ENCODE peak calls at places on chromosomes 16 and 17, in four cellular contexts. One of them, this sample, is unnamed.

GRCh38 chr16:10501016-10501607 is 79.3 kb downstream of the EMP2 start:
- ATAC-seq in heart right ventricle: no peak
- ATAC-seq in upper lobe of right lung: peak; percentile 60
- ATAC-seq in Right ventricle myocardium inferior: no peak
- ATAC-seq in this sample: no peak

GRCh38 chr17:61376931-61377838 is 22.5 kb upstream of the TBX2 start:
- ATAC-seq in upper lobe of right lung: no peak
- ATAC-seq in heart right ventricle: peak; percentile 70
- ATAC-seq in Right ventricle myocardium inferior: no peak
- ATAC-seq in this sample: no peak

GRCh38 chr17:16988749-16989229 is 16.9 kb upstream of the TNFRSF13B start:
- ATAC-seq in upper lobe of right lung: no peak
- ATAC-seq in Right ventricle myocardium inferior: no peak
- ATAC-seq in heart right ventricle: peak; percentile 36
- ATAC-seq in this sample: no peak

GRCh38 chr17:62919388-62919787 is 46.6 kb upstream of the TANC2 start:
- ATAC-seq in heart right ventricle: no peak
- ATAC-seq in upper lobe of right lung: no peak
- ATAC-seq in Right ventricle myocardium inferior: no peak
- ATAC-seq in this sample: no peak

GRCh38 chr17:18166894-18167293 is 16.7 kb upstream of the ALKBH5 start:
- ATAC-seq in heart right ventricle: no peak
- ATAC-seq in Right ventricle myocardium inferior: no peak
- ATAC-seq in upper lobe of right lung: peak; percentile 48
- ATAC-seq in this sample: no peak

GRCh38 chr16:67404740-67405226 is 11.5 kb upstream of the TPPP3 start:
- ATAC-seq in heart right ventricle: no peak
- ATAC-seq in upper lobe of right lung: peak; percentile 88
- ATAC-seq in Right ventricle myocardium inferior: no peak
- ATAC-seq in this sample: peak; percentile 96

GRCh38 chr17:39867891-39868553 is at the start of gene ZPBP2:
- ATAC-seq in upper lobe of right lung: no peak
- ATAC-seq in Right ventricle myocardium inferior: no peak
- ATAC-seq in heart right ventricle: no peak
- ATAC-seq in this sample: peak; percentile 33

GRCh38 chr16:2466667-2467300 is 4.3 kb upstream of the NTN3 start:
- ATAC-seq in Right ventricle myocardium inferior: no peak
- ATAC-seq in heart right ventricle: no peak
- ATAC-seq in upper lobe of right lung: no peak
- ATAC-seq in this sample: no peak

GRCh38 chr17:37831492-37831891 is 86.6 kb upstream of the HNF1B start:
- ATAC-seq in upper lobe of right lung: no peak
- ATAC-seq in Right ventricle myocardium inferior: no peak
- ATAC-seq in heart right ventricle: no peak
- ATAC-seq in this sample: no peak

GRCh38 chr17:57614742-57615141 is 130.4 kb downstream of the CCDC182 start:
- ATAC-seq in Right ventricle myocardium inferior: no peak
- ATAC-seq in upper lobe of right lung: no peak
- ATAC-seq in heart right ventricle: no peak
- ATAC-seq in this sample: no peak

GRCh38 chr17:61568219-61569072 is 22.6 kb downstream of the NACA2 start:
- ATAC-seq in upper lobe of right lung: no peak
- ATAC-seq in Right ventricle myocardium inferior: no peak
- ATAC-seq in heart right ventricle: no peak
- ATAC-seq in this sample: peak; percentile 98

GRCh38 chr16:89005201-89006035 is 28.4 kb upstream of the CBFA2T3 start:
- ATAC-seq in heart right ventricle: no peak
- ATAC-seq in upper lobe of right lung: no peak
- ATAC-seq in Right ventricle myocardium inferior: no peak
- ATAC-seq in this sample: no peak

GRCh38 chr17:65023791-65024190 is 32.7 kb downstream of the GNA13 start:
- ATAC-seq in Right ventricle myocardium inferior: no peak
- ATAC-seq in heart right ventricle: no peak
- ATAC-seq in upper lobe of right lung: no peak
- ATAC-seq in this sample: no peak

GRCh38 chr17:42055496-42055895 is 5.1 kb upstream of the C17orf113 start:
- ATAC-seq in heart right ventricle: no peak
- ATAC-seq in upper lobe of right lung: no peak
- ATAC-seq in Right ventricle myocardium inferior: no peak
- ATAC-seq in this sample: no peak

GRCh38 chr17:7192271-7192937 is 13.2 kb upstream of the ASGR1 start:
- ATAC-seq in upper lobe of right lung: no peak
- ATAC-seq in Right ventricle myocardium inferior: no peak
- ATAC-seq in heart right ventricle: no peak
- ATAC-seq in this sample: no peak

GRCh38 chr16:89536371-89536770 is 24.1 kb upstream of the RPL13 start:
- ATAC-seq in heart right ventricle: no peak
- ATAC-seq in Right ventricle myocardium inferior: no peak
- ATAC-seq in upper lobe of right lung: no peak
- ATAC-seq in this sample: peak; percentile 35

GRCh38 chr16:51898872-51899271 is 648.1 kb downstream of the TOX3 start:
- ATAC-seq in heart right ventricle: no peak
- ATAC-seq in upper lobe of right lung: no peak
- ATAC-seq in Right ventricle myocardium inferior: no peak
- ATAC-seq in this sample: no peak

GRCh38 chr16:88835383-88835782 is 21.4 kb downstream of the GALNS start:
- ATAC-seq in heart right ventricle: no peak
- ATAC-seq in upper lobe of right lung: no peak
- ATAC-seq in Right ventricle myocardium inferior: no peak
- ATAC-seq in this sample: no peak

GRCh38 chr17:29149431-29150064 is 30.6 kb downstream of the MYO18A start:
- ATAC-seq in Right ventricle myocardium inferior: no peak
- ATAC-seq in heart right ventricle: peak; percentile 3
- ATAC-seq in upper lobe of right lung: no peak
- ATAC-seq in this sample: peak; percentile 63